ENCODE peak calls at places on chromosomes 13 and 19, in four cellular contexts. One of them, this sample, is unnamed.

GRCh38 chr19:3710265-3710812 is 2.2 kb downstream of the TJP3 start:
- DNase-seq in stimulated activated CD4-positive, alpha-beta T cell treated with anti-CD3 and anti-CD28 coated beads, Interleukin-2, amount 100 ng/mL, for 48 hours: no peak
- DNase-seq in HS-5: no peak
- DNase-seq in GM13976: no peak
- DNase-seq in this sample: peak; percentile 97

GRCh38 chr19:29467824-29468401 is 57.9 kb upstream of the VSTM2B start:
- DNase-seq in stimulated activated CD4-positive, alpha-beta T cell treated with anti-CD3 and anti-CD28 coated beads, Interleukin-2, amount 100 ng/mL, for 48 hours: no peak
- DNase-seq in HS-5: no peak
- DNase-seq in GM13976: no peak
- DNase-seq in this sample: peak; percentile 8

GRCh38 chr19:1865172-1866010 is 2.0 kb upstream of the KLF16 start:
- DNase-seq in stimulated activated CD4-positive, alpha-beta T cell treated with anti-CD3 and anti-CD28 coated beads, Interleukin-2, amount 100 ng/mL, for 48 hours: no peak
- DNase-seq in HS-5: no peak
- DNase-seq in GM13976: no peak
- DNase-seq in this sample: no peak

GRCh38 chr13:37869756-37870488 is at the start of gene TRPC4:
- DNase-seq in stimulated activated CD4-positive, alpha-beta T cell treated with anti-CD3 and anti-CD28 coated beads, Interleukin-2, amount 100 ng/mL, for 48 hours: no peak
- DNase-seq in HS-5: no peak
- DNase-seq in GM13976: peak; percentile 25
- DNase-seq in this sample: peak; percentile 78

GRCh38 chr19:54154603-54155345 is 4.7 kb downstream of the LENG1 start:
- DNase-seq in stimulated activated CD4-positive, alpha-beta T cell treated with anti-CD3 and anti-CD28 coated beads, Interleukin-2, amount 100 ng/mL, for 48 hours: no peak
- DNase-seq in HS-5: no peak
- DNase-seq in GM13976: no peak
- DNase-seq in this sample: no peak

GRCh38 chr13:111337206-111337605 is 16.8 kb downstream of the TEX29 start:
- DNase-seq in stimulated activated CD4-positive, alpha-beta T cell treated with anti-CD3 and anti-CD28 coated beads, Interleukin-2, amount 100 ng/mL, for 48 hours: no peak
- DNase-seq in HS-5: peak; percentile 81
- DNase-seq in GM13976: no peak
- DNase-seq in this sample: peak; percentile 75

GRCh38 chr19:12995596-12996541 is 594 bp downstream of the NFIX start:
- DNase-seq in stimulated activated CD4-positive, alpha-beta T cell treated with anti-CD3 and anti-CD28 coated beads, Interleukin-2, amount 100 ng/mL, for 48 hours: no peak
- DNase-seq in HS-5: no peak
- DNase-seq in GM13976: peak; percentile 79
- DNase-seq in this sample: no peak

GRCh38 chr13:76307157-76307556 is 579.0 kb downstream of the KCTD12 start:
- DNase-seq in stimulated activated CD4-positive, alpha-beta T cell treated with anti-CD3 and anti-CD28 coated beads, Interleukin-2, amount 100 ng/mL, for 48 hours: no peak
- DNase-seq in HS-5: no peak
- DNase-seq in GM13976: no peak
- DNase-seq in this sample: no peak

GRCh38 chr13:40813662-40814454 is 24.4 kb downstream of the SLC25A15 start:
- DNase-seq in stimulated activated CD4-positive, alpha-beta T cell treated with anti-CD3 and anti-CD28 coated beads, Interleukin-2, amount 100 ng/mL, for 48 hours: no peak
- DNase-seq in HS-5: no peak
- DNase-seq in GM13976: peak; percentile 63
- DNase-seq in this sample: peak; percentile 22

GRCh38 chr19:50626011-50626410 is 13.7 kb downstream of the SYT3 start:
- DNase-seq in stimulated activated CD4-positive, alpha-beta T cell treated with anti-CD3 and anti-CD28 coated beads, Interleukin-2, amount 100 ng/mL, for 48 hours: no peak
- DNase-seq in HS-5: no peak
- DNase-seq in GM13976: no peak
- DNase-seq in this sample: no peak

GRCh38 chr13:101951114-101951513 is 450.7 kb downstream of the FGF14 start:
- DNase-seq in stimulated activated CD4-positive, alpha-beta T cell treated with anti-CD3 and anti-CD28 coated beads, Interleukin-2, amount 100 ng/mL, for 48 hours: no peak
- DNase-seq in HS-5: no peak
- DNase-seq in GM13976: no peak
- DNase-seq in this sample: no peak

GRCh38 chr13:100825551-100825950 is 151.0 kb upstream of the TMTC4 start:
- DNase-seq in stimulated activated CD4-positive, alpha-beta T cell treated with anti-CD3 and anti-CD28 coated beads, Interleukin-2, amount 100 ng/mL, for 48 hours: no peak
- DNase-seq in HS-5: peak; percentile 8
- DNase-seq in GM13976: no peak
- DNase-seq in this sample: peak; percentile 55

GRCh38 chr19:46150606-46151005 is 2.6 kb downstream of the IGFL2 start:
- DNase-seq in stimulated activated CD4-positive, alpha-beta T cell treated with anti-CD3 and anti-CD28 coated beads, Interleukin-2, amount 100 ng/mL, for 48 hours: no peak
- DNase-seq in HS-5: no peak
- DNase-seq in GM13976: no peak
- DNase-seq in this sample: no peak

This sample was measured in MCF 10A.